ENCODE peak calls at places on chromosome 7, in seven cellular contexts. X is HepG2, W is SJSA1, Z is neural progenitor cell, H is MM.1S, A is esophagus squamous epithelium, K is iPS DF 6.9. Q is an unnamed sample. For H3K36me3 and H3K9me3, the result is how much of the 10 kb centered on the place peaks cover.

GRCh38 chr7:40604601-40605438 is 470.0 kb downstream of the SUGCT start:
- DNase-seq in X (peak), W (peak), Z (peak), H (no peak), A (no peak), K (peak), Q (no peak)

GRCh38 chr7:148535227-148535626 is 55.3 kb upstream of the C7orf33 start:
- DNase-seq in X (no peak), W (no peak), Z (no peak), H (peak), A (no peak), K (no peak), Q (no peak)

GRCh38 chr7:2171855-2172254 is 60.9 kb downstream of the MAD1L1 start:
- DNase-seq in X (no peak), W (no peak), Z (no peak), H (no peak), A (no peak), K (no peak), Q (no peak)

GRCh38 chr7:137953043-137953691 is 48.7 kb downstream of the CREB3L2 start:
- DNase-seq in X (no peak), W (peak), Z (peak), H (no peak), A (no peak), K (no peak), Q (no peak)

GRCh38 chr7:11194492-11194891 is 220.8 kb downstream of the PHF14 start:
- DNase-seq in X (no peak), W (no peak), Z (no peak), H (no peak), A (no peak), K (no peak), Q (no peak)

GRCh38 chr7:32569388-32570289 is 74.3 kb downstream of the AVL9 start:
- DNase-seq in X (no peak), W (no peak), Z (no peak), H (no peak), A (no peak), K (no peak), Q (no peak)

GRCh38 chr7:100366411-100367250 is 6.7 kb upstream of the PILRA start:
- DNase-seq in X (no peak), W (no peak), Z (no peak), H (no peak), A (no peak), K (no peak), Q (no peak)

GRCh38 chr7:23467731-23468720 is 2.3 kb downstream of the IGF2BP3 start:
- DNase-seq in X (peak), W (peak), Z (peak), H (peak), A (no peak), K (no peak), Q (peak)

GRCh38 chr7:118855290-118855689 is 630.8 kb downstream of the ANKRD7 start:
- DNase-seq in X (no peak), W (no peak), Z (no peak), H (no peak), A (no peak), K (no peak), Q (no peak)

GRCh38 chr7:1505731-1506550 is 1.8 kb upstream of the INTS1 start:
- DNase-seq in X (no peak), W (no peak), Z (no peak), H (no peak), A (no peak), K (no peak), Q (no peak)

GRCh38 chr7:14233026-14233897 is 243.8 kb upstream of the ETV1 start:
- DNase-seq in X (no peak), W (no peak), Z (no peak), H (no peak), A (no peak), K (no peak), Q (no peak)

GRCh38 chr7:133284092-133284491 is 31.2 kb downstream of the EXOC4 start:
- DNase-seq in X (no peak), W (no peak), Z (no peak), H (no peak), A (no peak), K (no peak), Q (no peak)

GRCh38 chr7:41709621-41710020 is 6.7 kb upstream of the INHBA start:
- DNase-seq in X (no peak), W (no peak), Z (no peak), H (no peak), A (no peak), K (no peak), Q (no peak)

GRCh38 chr7:107661081-107661864 is 645 bp downstream of the SLC26A4 start:
- DNase-seq in X (peak), W (peak), Z (peak), H (no peak), A (no peak), K (no peak), Q (peak)

GRCh38 chr7:25659841-25660240 is 431.6 kb upstream of the NPVF start:
- DNase-seq in X (no peak), W (no peak), Z (no peak), H (no peak), A (no peak), K (no peak), Q (no peak)

GRCh38 chr7:158991824-158992621 is 135.7 kb downstream of the DYNC2I1 start:
- DNase-seq in X (no peak), W (no peak), Z (no peak), H (peak), A (no peak), K (no peak), Q (peak)

DNA sequence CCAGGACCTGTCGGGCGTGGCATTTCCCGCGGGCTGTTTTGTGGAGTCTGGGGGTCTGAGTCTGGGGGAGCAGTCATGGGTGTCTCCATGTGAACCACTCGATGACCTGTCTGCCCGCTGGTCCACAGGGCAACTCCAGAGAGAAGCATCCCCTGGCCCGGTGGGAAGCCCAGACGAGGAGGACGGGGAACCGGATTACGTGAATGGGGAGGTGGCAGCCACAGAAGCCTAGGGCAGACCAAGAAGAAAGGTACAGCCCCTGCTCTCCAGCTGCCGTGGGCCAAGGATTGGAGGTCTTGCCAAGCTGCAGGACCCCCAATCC is 14.7 kb downstream of the LAT2 start:
- DNase-seq in X (no peak), W (no peak), Z (no peak), H (no peak), A (no peak), K (no peak), Q (no peak)
- H3K36me3 ChIP-seq in X (under half), W (under half), Z (under half), H (under half), A (under half), K (under half), Q (under half)

GRCh38 chr7:48387916-48388315 is 216.7 kb downstream of the ABCA13 start:
- DNase-seq in X (no peak), W (no peak), Z (no peak), H (no peak), A (no peak), K (no peak), Q (no peak)
- H3K27ac ChIP-seq in X (no peak), W (no peak), Z (no peak), H (no peak), A (no peak), K (no peak), Q (no peak)

GRCh38 chr7:157941210-157941609 is 604.4 kb downstream of the DNAJB6 start:
- DNase-seq in X (no peak), W (no peak), Z (no peak), H (no peak), A (no peak), K (no peak), Q (no peak)

GRCh38 chr7:157936976-157937375 is 600.2 kb downstream of the DNAJB6 start:
- DNase-seq in X (no peak), W (no peak), Z (no peak), H (no peak), A (no peak), K (no peak), Q (no peak)

GRCh38 chr7:157938211-157938610 is 601.4 kb downstream of the DNAJB6 start:
- DNase-seq in X (no peak), W (no peak), Z (no peak), H (no peak), A (no peak), K (no peak), Q (no peak)

GRCh38 chr7:157940497-157940896 is 603.7 kb downstream of the DNAJB6 start:
- DNase-seq in X (no peak), W (no peak), Z (no peak), H (no peak), A (no peak), K (no peak), Q (no peak)

GRCh38 chr7:157937432-157937831 is 600.6 kb downstream of the DNAJB6 start:
- DNase-seq in X (no peak), W (no peak), Z (no peak), H (no peak), A (no peak), K (no peak), Q (no peak)
- H3K9me3 ChIP-seq in X (under half), W (under half), Z (under half), H (under half), A (under half), K (under half), Q (under half)

DNA sequence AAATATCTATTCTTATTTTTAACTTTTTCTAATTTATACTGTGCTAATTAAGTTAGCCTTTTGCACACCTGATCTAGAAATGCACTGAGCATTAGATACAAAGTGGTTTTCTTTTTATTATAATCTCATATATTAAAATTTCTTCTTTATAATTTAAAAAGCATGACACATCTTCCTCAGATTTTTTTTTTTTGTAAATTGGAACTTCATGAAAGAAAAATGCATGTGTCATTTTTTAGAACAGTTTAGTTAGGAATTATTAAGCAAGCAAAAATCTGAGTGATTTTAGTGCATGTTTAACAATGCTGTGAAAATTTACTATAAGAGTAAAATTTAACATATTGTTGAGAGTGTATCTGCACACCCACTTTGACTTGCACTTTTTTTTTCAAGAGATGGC is 367.9 kb downstream of the TFEC start:
- DNase-seq in X (no peak), W (no peak), Z (no peak), H (no peak), A (no peak), K (no peak), Q (no peak)
- H3K36me3 ChIP-seq in X (under half), W (under half), Z (under half), H (under half), A (under half), K (under half), Q (under half)

GRCh38 chr7:131649879-131650278 is 93.5 kb upstream of the PODXL start:
- DNase-seq in X (no peak), W (no peak), Z (no peak), H (no peak), A (no peak), K (no peak), Q (no peak)

GRCh38 chr7:131652194-131652593 is 95.8 kb upstream of the PODXL start:
- DNase-seq in X (no peak), W (no peak), Z (no peak), H (no peak), A (no peak), K (no peak), Q (no peak)

GRCh38 chr7:131646203-131646602 is 89.8 kb upstream of the PODXL start:
- DNase-seq in X (no peak), W (no peak), Z (no peak), H (no peak), A (no peak), K (no peak), Q (no peak)

GRCh38 chr7:131648491-131648890 is 92.1 kb upstream of the PODXL start:
- DNase-seq in X (no peak), W (no peak), Z (no peak), H (no peak), A (no peak), K (no peak), Q (no peak)

DNA sequence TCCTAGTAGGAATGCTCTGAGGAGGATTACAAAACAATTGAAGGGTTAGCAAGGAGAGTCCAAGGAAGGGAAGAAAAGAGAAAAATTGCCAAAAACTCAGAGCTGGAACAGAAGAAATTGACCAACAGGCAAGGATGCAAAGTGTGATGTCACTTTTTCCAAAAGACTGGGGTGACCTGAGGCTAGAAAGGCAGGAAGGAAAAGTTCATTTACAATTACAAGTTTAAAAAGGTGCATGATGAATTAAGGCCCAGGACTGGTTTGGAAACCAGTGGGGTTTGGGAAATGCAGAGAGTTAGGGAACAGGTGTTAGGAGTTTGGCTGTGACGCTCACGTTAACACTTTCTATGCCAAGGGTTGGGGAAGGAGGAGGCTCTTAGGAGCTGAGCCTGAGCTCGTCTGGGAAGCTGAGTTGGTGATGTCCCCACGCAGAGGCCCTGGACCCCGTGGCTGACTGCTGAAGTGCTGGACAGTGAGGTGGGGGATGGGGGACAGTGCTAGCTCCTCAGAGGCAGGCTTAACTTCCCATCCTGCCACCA is 92.6 kb upstream of the PODXL start:
- DNase-seq in X (no peak), W (peak), Z (peak), H (no peak), A (no peak), K (no peak), Q (no peak)
- H3K27ac ChIP-seq in X (no peak), W (no peak), Z (peak), H (no peak), A (no peak), K (no peak), Q (no peak)

DNA sequence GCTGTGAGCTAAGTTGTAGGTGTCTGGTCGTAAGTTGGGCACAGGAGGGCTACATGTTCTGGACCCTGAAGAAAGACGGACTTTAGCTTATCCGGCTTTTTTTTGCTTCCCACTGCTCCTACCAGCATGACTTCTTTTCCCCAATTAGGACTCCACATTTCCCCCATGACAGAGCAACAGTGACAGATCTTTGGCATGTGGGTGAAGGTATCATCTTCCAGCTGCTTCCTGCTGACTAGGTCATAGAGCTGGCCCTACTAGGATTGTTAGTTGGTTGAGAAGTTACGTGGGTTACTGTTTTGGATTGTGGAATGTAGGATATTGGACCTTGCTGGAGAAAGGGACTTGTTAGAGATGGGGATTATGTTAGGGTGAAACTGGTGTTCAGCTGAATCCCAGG is 21.4 kb downstream of the LANCL2 start:
- DNase-seq in X (no peak), W (no peak), Z (no peak), H (no peak), A (no peak), K (no peak), Q (no peak)
- H3K9me3 ChIP-seq in X (under half), W (under half), Z (under half), H (under half), A (under half), K (under half), Q (under half)

GRCh38 chr7:44080118-44080517 is 2.2 kb downstream of the POLM start:
- DNase-seq in X (no peak), W (no peak), Z (no peak), H (no peak), A (no peak), K (no peak), Q (no peak)
- H3K36me3 ChIP-seq in X (under half), W (under half), Z (under half), H (under half), A (half or more), K (under half), Q (under half)

GRCh38 chr7:127612263-127612662 is 5.7 kb downstream of the PAX4 start:
- DNase-seq in X (no peak), W (no peak), Z (no peak), H (no peak), A (no peak), K (no peak), Q (no peak)
- H3K27ac ChIP-seq in X (no peak), W (no peak), Z (no peak), H (no peak), A (no peak), K (no peak), Q (no peak)

DNA sequence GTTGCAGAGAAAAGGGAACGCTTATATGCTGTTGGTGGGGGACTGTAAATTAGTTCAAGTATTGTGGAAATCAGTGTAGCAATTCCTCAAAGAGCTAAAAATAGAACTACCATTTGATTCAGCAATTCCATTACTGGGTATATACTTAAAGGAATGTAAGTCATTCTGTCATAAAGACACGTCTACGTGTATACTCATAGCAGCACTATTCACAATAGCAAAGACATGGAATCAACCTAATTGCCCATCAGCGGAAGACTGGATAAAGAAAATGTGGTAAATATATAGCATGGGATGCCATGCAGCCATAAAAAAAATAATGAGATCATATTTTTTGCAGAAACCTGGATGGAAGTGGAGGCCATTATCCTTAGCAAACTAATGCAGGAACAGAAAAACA is 100.0 kb upstream of the NPSR1 start:
- DNase-seq in X (no peak), W (no peak), Z (no peak), H (no peak), A (no peak), K (no peak), Q (no peak)
- H3K9me3 ChIP-seq in X (under half), W (under half), Z (under half), H (under half), A (under half), K (under half), Q (under half)